ENCODE peak calls at places on chromosome 2, in eight cellular contexts. Z, Q, N, I, M, X, G and U are unnamed samples.

GRCh38 chr2:131154071-131154531 is 49.0 kb downstream of the PLEKHB2 start:
- DNase-seq in Z (peak), Q (no peak), N (peak), I (peak), M (peak), X (peak), G (peak), U (peak)

GRCh38 chr2:17148298-17149228 is 369.7 kb downstream of the RAD51AP2 start:
- DNase-seq in Z (no peak), Q (no peak), N (no peak), I (no peak), M (no peak), X (no peak), G (no peak), U (no peak)

GRCh38 chr2:134405641-134406081 is 151.8 kb downstream of the MGAT5 start:
- DNase-seq in Z (peak), Q (no peak), N (no peak), I (no peak), M (no peak), X (no peak), G (peak), U (no peak)

GRCh38 chr2:191247381-191248057 is 2.3 kb downstream of the MYO1B start:
- DNase-seq in Z (peak), Q (no peak), N (no peak), I (no peak), M (no peak), X (no peak), G (peak), U (no peak)

GRCh38 chr2:140586379-140586778 is 1544.4 kb downstream of the LRP1B start:
- DNase-seq in Z (no peak), Q (no peak), N (no peak), I (no peak), M (no peak), X (peak), G (peak), U (no peak)

GRCh38 chr2:36707050-36707449 is 10.5 kb downstream of the VIT start:
- DNase-seq in Z (peak), Q (no peak), N (no peak), I (no peak), M (no peak), X (no peak), G (peak), U (no peak)

GRCh38 chr2:95220449-95220848 is 13.1 kb downstream of the ZNF892 start:
- DNase-seq in Z (no peak), Q (no peak), N (no peak), I (no peak), M (no peak), X (no peak), G (no peak), U (no peak)

GRCh38 chr2:145815933-145816332 is 1296.0 kb upstream of the ZEB2 start:
- DNase-seq in Z (no peak), Q (no peak), N (no peak), I (no peak), M (no peak), X (no peak), G (peak), U (no peak)

GRCh38 chr2:28640263-28640907 is 111.2 kb upstream of the PPP1CB start:
- DNase-seq in Z (no peak), Q (no peak), N (no peak), I (no peak), M (no peak), X (no peak), G (no peak), U (no peak)